ENCODE peak calls at places on chromosome 15, in ten cellular contexts. One of them, this sample, is unnamed.

GRCh38 chr15:42032376-42033213 is 11.8 kb upstream of the PLA2G4E start:
- DNase-seq in ovary: no peak
- DNase-seq in upper lobe of left lung: no peak
- DNase-seq in sigmoid colon: no peak
- DNase-seq in A549: no peak
- DNase-seq in esophagus muscularis mucosa: no peak
- DNase-seq in transverse colon: no peak
- DNase-seq in GM12878: peak; percentile 46
- DNase-seq in HepG2: no peak
- DNase-seq in K562: no peak
- DNase-seq in this sample: peak; percentile 66

GRCh38 chr15:62021991-62022600 is 38.2 kb downstream of the VPS13C start:
- DNase-seq in ovary: no peak
- DNase-seq in upper lobe of left lung: no peak
- DNase-seq in sigmoid colon: no peak
- DNase-seq in A549: no peak
- DNase-seq in esophagus muscularis mucosa: no peak
- DNase-seq in transverse colon: no peak
- DNase-seq in GM12878: no peak
- DNase-seq in HepG2: peak; percentile 15
- DNase-seq in K562: no peak
- DNase-seq in this sample: no peak

GRCh38 chr15:44368367-44368766 is 59.1 kb upstream of the CTDSPL2 start:
- DNase-seq in ovary: no peak
- DNase-seq in upper lobe of left lung: no peak
- DNase-seq in sigmoid colon: no peak
- DNase-seq in A549: no peak
- DNase-seq in esophagus muscularis mucosa: no peak
- DNase-seq in transverse colon: no peak
- DNase-seq in GM12878: no peak
- DNase-seq in HepG2: no peak
- DNase-seq in K562: no peak
- DNase-seq in this sample: no peak

GRCh38 chr15:88472225-88472624 is 4.7 kb downstream of the MRPS11 start:
- DNase-seq in ovary: no peak
- DNase-seq in upper lobe of left lung: no peak
- DNase-seq in sigmoid colon: no peak
- DNase-seq in A549: no peak
- DNase-seq in esophagus muscularis mucosa: no peak
- DNase-seq in transverse colon: no peak
- DNase-seq in GM12878: peak; percentile 36
- DNase-seq in HepG2: no peak
- DNase-seq in K562: no peak
- DNase-seq in this sample: no peak

GRCh38 chr15:100103828-100104227 is 237.9 kb downstream of the ADAMTS17 start:
- DNase-seq in ovary: no peak
- DNase-seq in upper lobe of left lung: no peak
- DNase-seq in sigmoid colon: no peak
- DNase-seq in A549: no peak
- DNase-seq in esophagus muscularis mucosa: no peak
- DNase-seq in transverse colon: no peak
- DNase-seq in GM12878: no peak
- DNase-seq in HepG2: no peak
- DNase-seq in K562: no peak
- DNase-seq in this sample: no peak

GRCh38 chr15:52252781-52253180 is 42.8 kb downstream of the MYO5C start:
- DNase-seq in ovary: no peak
- DNase-seq in upper lobe of left lung: peak; percentile 48
- DNase-seq in sigmoid colon: no peak
- DNase-seq in A549: peak; percentile 98
- DNase-seq in esophagus muscularis mucosa: no peak
- DNase-seq in transverse colon: no peak
- DNase-seq in GM12878: no peak
- DNase-seq in HepG2: peak; percentile 35
- DNase-seq in K562: no peak
- DNase-seq in this sample: no peak

GRCh38 chr15:72229076-72229946 is 1.7 kb downstream of the PKM start:
- DNase-seq in ovary: no peak
- DNase-seq in upper lobe of left lung: no peak
- DNase-seq in sigmoid colon: peak; percentile 65
- DNase-seq in A549: no peak
- DNase-seq in esophagus muscularis mucosa: no peak
- DNase-seq in transverse colon: no peak
- DNase-seq in GM12878: no peak
- DNase-seq in HepG2: no peak
- DNase-seq in K562: no peak
- DNase-seq in this sample: no peak

GRCh38 chr15:24856397-24857093 is 98.2 kb upstream of the SNRPN start:
- DNase-seq in ovary: no peak
- DNase-seq in upper lobe of left lung: no peak
- DNase-seq in sigmoid colon: no peak
- DNase-seq in A549: no peak
- DNase-seq in esophagus muscularis mucosa: no peak
- DNase-seq in transverse colon: peak; percentile 8
- DNase-seq in GM12878: no peak
- DNase-seq in HepG2: no peak
- DNase-seq in K562: no peak
- DNase-seq in this sample: no peak

DNA sequence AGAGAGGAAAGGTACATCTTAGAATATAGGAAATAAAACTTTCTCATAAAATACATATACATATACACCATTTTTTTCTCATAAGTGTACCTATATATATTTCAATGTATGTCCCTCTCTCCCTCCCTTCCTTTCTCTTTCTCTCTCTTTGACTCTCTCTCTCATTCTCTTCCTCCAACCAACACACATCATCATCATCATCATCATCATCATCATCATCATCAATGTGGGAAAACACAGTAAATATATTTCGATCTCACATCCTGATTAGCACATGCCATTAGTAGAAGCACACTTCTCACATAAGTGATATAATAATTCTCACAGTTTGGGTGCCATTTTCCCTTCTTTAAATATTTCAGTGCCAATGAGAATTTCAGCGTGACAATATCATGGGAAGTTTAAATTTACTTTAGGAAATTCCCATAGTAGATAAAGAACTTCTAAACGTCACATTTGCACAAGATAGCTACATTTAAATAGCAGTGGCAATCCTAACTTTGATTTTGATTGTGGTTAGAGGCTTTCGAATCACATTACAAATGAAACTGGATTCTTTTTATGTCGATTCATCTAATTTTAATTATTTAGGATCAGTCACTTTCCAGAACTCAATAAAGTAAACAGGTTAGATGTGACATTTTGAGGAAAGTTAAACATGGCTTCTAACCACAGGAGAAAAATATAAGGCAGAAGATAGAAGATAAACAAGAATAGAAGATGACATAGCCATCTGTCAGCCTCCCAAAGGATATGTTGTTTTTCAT is 33.0 kb upstream of the ACTC1 start:
- DNase-seq in ovary: no peak
- DNase-seq in upper lobe of left lung: no peak
- DNase-seq in sigmoid colon: no peak
- DNase-seq in A549: no peak
- DNase-seq in esophagus muscularis mucosa: no peak
- DNase-seq in transverse colon: no peak
- DNase-seq in GM12878: no peak
- DNase-seq in HepG2: no peak
- DNase-seq in K562: no peak
- DNase-seq in this sample: no peak
- TF ChIP-seq EP300 in ovary: no peak
- TF ChIP-seq EP300 in upper lobe of left lung: no peak
- TF ChIP-seq EP300 in sigmoid colon: no peak
- TF ChIP-seq EP300 in A549: no peak
- TF ChIP-seq EP300 in esophagus muscularis mucosa: no peak
- TF ChIP-seq EP300 in transverse colon: no peak
- TF ChIP-seq EP300 in GM12878: no peak
- TF ChIP-seq EP300 in HepG2: no peak
- TF ChIP-seq EP300 in K562: no peak
- TF ChIP-seq EP300 in this sample: no peak

DNA sequence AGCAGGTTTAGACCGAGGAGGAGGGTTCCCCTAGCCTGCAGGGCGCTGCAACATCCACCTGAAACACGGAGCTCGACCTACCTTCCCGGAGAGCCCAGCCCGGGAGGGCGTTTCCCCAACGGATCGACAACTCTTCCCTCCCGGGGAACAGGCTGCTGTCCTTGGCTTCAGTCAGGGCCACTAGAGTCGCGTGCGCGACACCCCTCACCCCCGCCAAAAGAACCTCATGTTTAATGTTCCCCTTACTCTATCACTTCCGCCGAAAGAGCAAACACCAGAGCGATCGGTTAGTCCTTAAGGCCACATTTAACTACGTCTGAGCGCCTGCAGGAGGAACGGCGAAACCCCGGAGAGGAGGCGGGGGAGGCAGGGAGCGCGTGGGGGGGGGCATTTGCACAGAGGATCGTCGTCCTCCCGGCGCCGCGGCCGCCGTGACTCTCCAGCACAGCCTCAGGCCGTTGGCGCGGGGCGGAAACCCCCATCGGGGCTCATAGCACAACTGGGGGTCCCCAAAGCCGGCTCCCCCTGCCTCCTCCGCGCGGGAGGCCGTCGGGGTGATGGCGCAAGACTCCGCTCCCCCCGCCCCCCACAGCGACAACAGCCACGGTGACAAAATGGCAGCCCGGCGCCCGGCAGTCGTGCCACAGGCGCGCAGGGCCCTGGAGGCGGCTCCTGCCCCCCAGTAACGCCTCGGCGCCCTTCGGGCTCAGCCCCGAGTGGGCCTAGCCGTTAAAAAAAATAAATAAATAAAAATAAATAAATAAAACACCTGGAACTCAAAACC is 3.2 kb downstream of the ANP32A start:
- DNase-seq in ovary: peak; percentile 74
- DNase-seq in upper lobe of left lung: peak; percentile 76
- DNase-seq in sigmoid colon: peak; percentile 84
- DNase-seq in A549: peak; percentile 60
- DNase-seq in esophagus muscularis mucosa: no peak
- DNase-seq in transverse colon: peak; percentile 79
- DNase-seq in GM12878: no peak
- DNase-seq in HepG2: peak; percentile 37
- DNase-seq in K562: peak; percentile 64
- DNase-seq in this sample: no peak
- TF ChIP-seq POLR2A in ovary: no peak
- TF ChIP-seq POLR2A in upper lobe of left lung: no peak
- TF ChIP-seq POLR2A in sigmoid colon: peak; percentile 24
- TF ChIP-seq POLR2A in A549: peak; percentile 19
- TF ChIP-seq POLR2A in esophagus muscularis mucosa: no peak
- TF ChIP-seq POLR2A in transverse colon: peak; percentile 72
- TF ChIP-seq POLR2A in GM12878: peak; percentile 82
- TF ChIP-seq POLR2A in HepG2: no peak
- TF ChIP-seq POLR2A in K562: peak; percentile 53
- TF ChIP-seq POLR2A in this sample: no peak

DNA sequence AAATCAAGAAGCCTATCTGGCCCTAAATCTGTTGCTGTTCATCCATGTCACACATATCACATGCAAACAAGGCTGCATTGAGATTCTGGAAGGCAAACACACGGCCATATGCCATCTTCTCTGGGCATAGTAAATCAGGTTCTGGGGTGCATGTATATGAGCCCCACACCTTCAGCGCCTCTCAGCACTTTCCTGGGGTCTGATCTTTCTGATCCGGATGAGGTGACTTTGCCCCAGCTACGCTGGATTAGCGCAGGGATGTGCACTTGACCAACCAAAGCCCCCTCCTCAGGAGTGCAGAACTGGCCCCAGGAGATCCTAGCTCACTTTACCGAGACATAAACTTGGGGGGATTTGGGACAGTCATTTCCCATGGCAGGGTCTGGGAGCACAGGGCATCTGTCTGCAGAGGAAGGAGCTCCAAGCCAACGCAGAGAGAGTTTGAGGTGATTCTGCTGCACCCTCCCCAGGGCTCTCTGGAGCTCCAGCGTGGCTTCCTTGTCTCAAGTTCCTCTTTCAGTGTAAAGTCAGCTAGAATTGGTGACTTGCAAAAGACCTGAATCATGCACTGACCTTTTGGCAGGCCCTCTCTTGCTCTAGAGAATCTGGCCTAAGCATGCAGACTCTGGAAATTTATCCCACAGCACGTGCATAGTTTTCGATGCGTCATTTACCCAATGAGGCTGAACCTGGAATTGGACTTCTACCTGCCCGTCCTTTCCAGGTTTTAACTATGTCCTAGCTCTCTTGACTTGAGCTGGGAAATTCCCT is 63.5 kb upstream of the KLF13 start:
- DNase-seq in ovary: peak; percentile 11
- DNase-seq in upper lobe of left lung: peak; percentile 77
- DNase-seq in sigmoid colon: peak; percentile 67
- DNase-seq in A549: no peak
- DNase-seq in esophagus muscularis mucosa: no peak
- DNase-seq in transverse colon: peak; percentile 57
- DNase-seq in GM12878: peak; percentile 84
- DNase-seq in HepG2: no peak
- DNase-seq in K562: no peak
- DNase-seq in this sample: peak; percentile 76
- H3K4me1 ChIP-seq in ovary: no peaks in the 10 kb centered on the region
- H3K4me1 ChIP-seq in upper lobe of left lung: peaks cover 49% of the 10 kb centered on the region
- H3K4me1 ChIP-seq in sigmoid colon: peaks cover 13% of the 10 kb centered on the region
- H3K4me1 ChIP-seq in A549: peaks cover 24% of the 10 kb centered on the region
- H3K4me1 ChIP-seq in esophagus muscularis mucosa: peaks cover 15% of the 10 kb centered on the region
- H3K4me1 ChIP-seq in transverse colon: peaks cover 38% of the 10 kb centered on the region
- H3K4me1 ChIP-seq in GM12878: peaks cover 66% of the 10 kb centered on the region
- H3K4me1 ChIP-seq in HepG2: peaks cover 80% of the 10 kb centered on the region
- H3K4me1 ChIP-seq in K562: peaks cover 31% of the 10 kb centered on the region
- H3K4me1 ChIP-seq in this sample: peaks cover 37% of the 10 kb centered on the region

GRCh38 chr15:48924528-48925393 is 39.0 kb downstream of the SHC4 start:
- DNase-seq in ovary: no peak
- DNase-seq in upper lobe of left lung: no peak
- DNase-seq in sigmoid colon: no peak
- DNase-seq in A549: no peak
- DNase-seq in esophagus muscularis mucosa: no peak
- DNase-seq in transverse colon: no peak
- DNase-seq in GM12878: no peak
- DNase-seq in HepG2: no peak
- DNase-seq in K562: no peak
- DNase-seq in this sample: no peak

GRCh38 chr15:48922046-48922445 is 41.7 kb downstream of the SHC4 start:
- DNase-seq in ovary: no peak
- DNase-seq in upper lobe of left lung: no peak
- DNase-seq in sigmoid colon: no peak
- DNase-seq in A549: no peak
- DNase-seq in esophagus muscularis mucosa: no peak
- DNase-seq in transverse colon: no peak
- DNase-seq in GM12878: no peak
- DNase-seq in HepG2: no peak
- DNase-seq in K562: no peak
- DNase-seq in this sample: no peak

GRCh38 chr15:48927181-48927580 is 36.5 kb downstream of the SHC4 start:
- DNase-seq in ovary: no peak
- DNase-seq in upper lobe of left lung: no peak
- DNase-seq in sigmoid colon: no peak
- DNase-seq in A549: no peak
- DNase-seq in esophagus muscularis mucosa: no peak
- DNase-seq in transverse colon: no peak
- DNase-seq in GM12878: no peak
- DNase-seq in HepG2: no peak
- DNase-seq in K562: no peak
- DNase-seq in this sample: no peak

GRCh38 chr15:48928877-48929538 is 34.7 kb downstream of the SHC4 start:
- DNase-seq in ovary: no peak
- DNase-seq in upper lobe of left lung: no peak
- DNase-seq in sigmoid colon: no peak
- DNase-seq in A549: no peak
- DNase-seq in esophagus muscularis mucosa: no peak
- DNase-seq in transverse colon: no peak
- DNase-seq in GM12878: no peak
- DNase-seq in HepG2: no peak
- DNase-seq in K562: no peak
- DNase-seq in this sample: no peak

DNA sequence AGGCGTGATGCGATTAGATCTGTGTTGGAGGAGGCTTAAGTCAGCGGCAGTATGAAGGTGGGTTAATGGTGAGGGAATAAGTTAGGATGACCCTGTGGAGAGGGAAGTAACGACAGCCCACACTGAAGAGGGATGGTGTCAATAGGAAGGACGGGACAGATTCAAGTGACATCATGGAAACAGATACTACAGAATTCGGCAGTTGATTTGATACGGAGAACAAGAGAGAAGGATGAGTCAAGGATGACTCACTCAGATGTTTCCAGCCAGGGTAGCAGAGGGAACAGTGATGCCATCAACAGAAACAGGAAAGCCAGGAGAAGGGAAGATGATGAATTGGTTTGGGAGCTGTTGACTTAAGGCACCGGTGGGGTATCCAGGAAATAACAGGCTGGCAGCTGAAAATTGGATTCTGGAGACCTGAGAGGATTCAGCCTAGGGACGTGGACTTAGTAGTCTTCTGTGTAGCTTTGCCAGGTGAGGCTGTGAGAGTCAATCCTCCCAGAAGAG is 38.0 kb downstream of the SHC4 start:
- DNase-seq in ovary: no peak
- DNase-seq in upper lobe of left lung: no peak
- DNase-seq in sigmoid colon: no peak
- DNase-seq in A549: peak; percentile 40
- DNase-seq in esophagus muscularis mucosa: no peak
- DNase-seq in transverse colon: no peak
- DNase-seq in GM12878: no peak
- DNase-seq in HepG2: peak; percentile 29
- DNase-seq in K562: peak; percentile 22
- DNase-seq in this sample: no peak
- TF ChIP-seq EP300 in ovary: no peak
- TF ChIP-seq EP300 in upper lobe of left lung: no peak
- TF ChIP-seq EP300 in sigmoid colon: no peak
- TF ChIP-seq EP300 in A549: no peak
- TF ChIP-seq EP300 in esophagus muscularis mucosa: no peak
- TF ChIP-seq EP300 in transverse colon: no peak
- TF ChIP-seq EP300 in GM12878: no peak
- TF ChIP-seq EP300 in HepG2: no peak
- TF ChIP-seq EP300 in K562: peak; percentile 69
- TF ChIP-seq EP300 in this sample: no peak